ENCODE peak calls at places on chromosomes 2 and 18, in six cellular contexts. Q, B, J, X, A and L are unnamed samples.

GRCh38 chr2:42809131-42809875 is 16.9 kb upstream of the HAAO start:
- DNase-seq in B (no peak), Q (no peak), X (no peak), A (no peak), J (no peak), L (no peak)

GRCh38 chr2:144938308-144938709 is 418.4 kb upstream of the ZEB2 start:
- DNase-seq in B (no peak), X (peak), A (no peak), Q (no peak), J (no peak), L (no peak)

GRCh38 chr2:196487426-196487825 is 152.1 kb upstream of the CCDC150 start:
- DNase-seq in A (no peak), X (no peak), Q (no peak), J (no peak), B (no peak), L (no peak)

GRCh38 chr2:145723872-145724271 is 1204.0 kb upstream of the ZEB2 start:
- DNase-seq in J (no peak), Q (no peak), A (no peak), X (no peak), B (no peak), L (no peak)

GRCh38 chr2:223971731-223972130 is 14.5 kb downstream of the MRPL44 start:
- DNase-seq in Q (no peak), X (no peak), A (no peak), J (no peak), B (no peak), L (no peak)

GRCh38 chr2:239461551-239462515 is 61.0 kb upstream of the HDAC4 start:
- DNase-seq in A (no peak), B (no peak), J (no peak), Q (no peak), X (no peak), L (no peak)

GRCh38 chr18:48991299-48992055 is 40.7 kb upstream of the SMAD7 start:
- DNase-seq in Q (no peak), J (no peak), X (no peak), A (no peak), B (no peak), L (no peak)

GRCh38 chr2:191280304-191280703 is 35.1 kb downstream of the MYO1B start:
- DNase-seq in Q (no peak), B (no peak), J (no peak), X (no peak), A (no peak), L (no peak)

GRCh38 chr2:238864207-238865014 is 16.5 kb downstream of the TWIST2 start:
- DNase-seq in A (no peak), J (peak), X (no peak), B (no peak), Q (peak), L (peak)

GRCh38 chr2:173964565-173965371 is 405 bp downstream of the SP3 start:
- DNase-seq in B (peak), X (peak), J (peak), Q (peak), A (peak), L (peak)

GRCh38 chr2:224278531-224278930 is 123.4 kb downstream of the FAM124B start:
- DNase-seq in J (no peak), A (no peak), B (no peak), X (no peak), Q (no peak), L (no peak)

GRCh38 chr2:155310589-155310988 is 612.1 kb downstream of the KCNJ3 start:
- DNase-seq in Q (no peak), B (no peak), A (no peak), J (no peak), X (peak), L (no peak)

GRCh38 chr2:57181315-57182038 is 865.1 kb upstream of the VRK2 start:
- DNase-seq in B (no peak), X (no peak), Q (no peak), J (no peak), A (no peak), L (no peak)

GRCh38 chr2:82748653-82749052 is 1710.4 kb downstream of the SUCLG1 start:
- DNase-seq in J (no peak), X (no peak), A (no peak), B (no peak), Q (no peak), L (no peak)

GRCh38 chr2:223993634-223994232 is 36.5 kb downstream of the MRPL44 start:
- DNase-seq in B (peak), A (peak), Q (peak), J (peak), X (peak), L (peak)

GRCh38 chr2:42102606-42103450 is 55.0 kb downstream of the PKDCC start:
- DNase-seq in B (no peak), J (no peak), Q (no peak), X (peak), A (no peak), L (peak)

GRCh38 chr2:230075988-230076631 is 7.4 kb upstream of the SLC16A14 start:
- DNase-seq in B (no peak), A (no peak), Q (no peak), J (no peak), X (no peak), L (no peak)

GRCh38 chr2:54446122-54446521 is 10.0 kb upstream of the SPTBN1 start:
- DNase-seq in Q (no peak), X (peak), J (no peak), B (no peak), A (no peak), L (no peak)

GRCh38 chr2:20093263-20094141 is 42.1 kb upstream of the LAPTM4A start:
- DNase-seq in A (no peak), B (peak), J (no peak), X (peak), Q (peak), L (peak)

GRCh38 chr2:237732070-237732469 is 66.5 kb upstream of the RBM44 start:
- DNase-seq in Q (no peak), B (no peak), X (no peak), A (no peak), J (no peak), L (no peak)

GRCh38 chr2:178949584-178949983 is 100.4 kb downstream of the CCDC141 start:
- DNase-seq in B (no peak), A (no peak), Q (no peak), J (no peak), X (no peak), L (no peak)

GRCh38 chr2:148756292-148756975 is 111.9 kb downstream of the EPC2 start:
- DNase-seq in B (no peak), X (no peak), J (no peak), Q (peak), A (no peak), L (no peak)

GRCh38 chr2:223585691-223586090 is 16.5 kb downstream of the SCG2 start:
- DNase-seq in B (no peak), J (no peak), Q (no peak), X (no peak), A (no peak), L (peak)

GRCh38 chr2:8298783-8299182 is 383.1 kb upstream of the ID2 start:
- DNase-seq in A (no peak), J (no peak), B (no peak), X (no peak), Q (no peak), L (no peak)

GRCh38 chr2:8030694-8031303 is 651.1 kb upstream of the ID2 start:
- DNase-seq in Q (no peak), X (no peak), A (no peak), J (no peak), B (no peak), L (no peak)

GRCh38 chr2:8737571-8738175 is 55.8 kb downstream of the ID2 start:
- DNase-seq in J (no peak), A (no peak), Q (no peak), B (no peak), X (no peak), L (no peak)

GRCh38 chr2:210519594-210519993 is 36.8 kb upstream of the CPS1 start:
- DNase-seq in B (no peak), X (no peak), Q (no peak), A (no peak), J (no peak), L (no peak)

GRCh38 chr2:231541605-231542509 is 11.6 kb upstream of the NMUR1 start:
- DNase-seq in A (peak), X (no peak), Q (no peak), J (no peak), B (peak), L (no peak)

GRCh38 chr2:47810850-47811249 is 27.9 kb downstream of the MSH6 start:
- DNase-seq in Q (no peak), B (no peak), A (no peak), X (no peak), J (no peak), L (no peak)

GRCh38 chr2:174666786-174667369 is 69.3 kb upstream of the WIPF1 start:
- DNase-seq in X (no peak), J (no peak), Q (no peak), A (no peak), B (no peak), L (no peak)

GRCh38 chr18:5414546-5414945 is 119.0 kb upstream of the ZBTB14 start:
- DNase-seq in A (no peak), B (no peak), X (peak), Q (no peak), J (no peak), L (no peak)

GRCh38 chr2:239747274-239747673 is 277.9 kb downstream of the NDUFA10 start:
- DNase-seq in Q (no peak), J (no peak), X (no peak), A (no peak), B (no peak), L (no peak)

GRCh38 chr2:110101911-110102774 is 13.5 kb downstream of the MALL start:
- DNase-seq in B (no peak), J (no peak), A (no peak), X (no peak), Q (no peak), L (no peak)

GRCh38 chr18:48547456-48548403 is 8.9 kb downstream of the CTIF start:
- DNase-seq in Q (peak), X (no peak), J (peak), A (no peak), B (no peak), L (peak)

GRCh38 chr2:108412995-108413726 is 35.4 kb downstream of the SULT1C4 start:
- DNase-seq in A (no peak), B (no peak), Q (peak), X (no peak), J (no peak), L (peak)

GRCh38 chr2:193966590-193966989 is 1690.4 kb upstream of the SLC39A10 start:
- DNase-seq in B (no peak), X (no peak), Q (no peak), J (no peak), A (no peak), L (peak)

GRCh38 chr2:193965263-193965662 is 1691.8 kb upstream of the SLC39A10 start:
- DNase-seq in X (no peak), Q (no peak), J (no peak), A (no peak), B (peak), L (no peak)

GRCh38 chr2:193963472-193964119 is 1693.4 kb upstream of the SLC39A10 start:
- DNase-seq in Q (no peak), B (peak), J (no peak), A (no peak), X (peak), L (peak)
- TF ChIP-seq CTCF in Q (peak), B (peak), J (no peak), A (peak), X (peak), L (peak)

GRCh38 chr2:170770304-170771048 is at the start of gene ERICH2:
- DNase-seq in B (peak), Q (peak), X (peak), A (peak), J (peak), L (peak)
- TF ChIP-seq CTCF in B (no peak), Q (no peak), X (peak), A (no peak), J (no peak), L (no peak)

DNA sequence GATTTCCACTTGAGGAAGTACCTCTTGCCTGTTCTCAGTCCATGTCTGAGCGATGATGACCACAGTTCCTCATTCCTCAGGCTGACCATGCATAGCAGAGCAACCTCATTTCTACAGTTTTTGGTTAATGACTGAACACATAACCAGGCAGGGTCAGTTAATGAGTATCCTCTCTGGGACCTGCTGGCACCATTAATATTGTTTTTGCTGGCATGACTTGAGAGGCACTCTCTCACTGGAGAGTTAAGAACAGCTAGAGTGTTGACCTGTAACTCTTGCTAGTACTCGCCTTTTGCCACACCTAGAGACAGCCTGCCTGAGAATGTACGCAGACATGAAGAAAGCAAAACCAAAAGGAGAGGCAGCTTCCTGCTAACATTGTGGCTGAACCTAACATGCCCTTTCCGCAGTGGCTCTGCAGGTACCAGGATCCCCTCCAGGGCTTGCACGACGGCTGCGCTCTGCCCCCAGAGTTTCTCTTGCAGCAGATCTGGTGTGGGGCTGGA is 23.9 kb downstream of the PECR start:
- DNase-seq in J (no peak), X (no peak), B (no peak), A (peak), Q (no peak), L (peak)
- TF ChIP-seq CTCF in J (no peak), X (no peak), B (no peak), A (no peak), Q (no peak), L (no peak)

GRCh38 chr18:22332590-22332989 is 85.1 kb downstream of the CTAGE1 start:
- DNase-seq in Q (no peak), J (no peak), A (no peak), B (no peak), X (no peak), L (no peak)
- TF ChIP-seq CTCF in Q (peak), J (no peak), A (no peak), B (no peak), X (peak), L (no peak)

GRCh38 chr2:220107380-220107791 is 480.0 kb downstream of the SLC4A3 start:
- DNase-seq in B (no peak), A (no peak), Q (no peak), J (no peak), X (no peak), L (no peak)

GRCh38 chr2:220106065-220106464 is 478.6 kb downstream of the SLC4A3 start:
- DNase-seq in Q (no peak), B (no peak), A (no peak), X (no peak), J (no peak), L (no peak)

GRCh38 chr2:220103596-220103995 is 476.2 kb downstream of the SLC4A3 start:
- DNase-seq in J (no peak), Q (no peak), A (no peak), X (no peak), B (no peak), L (no peak)

GRCh38 chr2:220101902-220102301 is 474.5 kb downstream of the SLC4A3 start:
- DNase-seq in A (no peak), Q (no peak), X (no peak), J (no peak), B (peak), L (no peak)

GRCh38 chr2:220104871-220105351 is 477.5 kb downstream of the SLC4A3 start:
- DNase-seq in Q (no peak), A (no peak), B (peak), X (peak), J (peak), L (peak)
- TF ChIP-seq CTCF in Q (peak), A (no peak), B (peak), X (peak), J (no peak), L (no peak)

GRCh38 chr2:125296742-125297141 is 1271.7 kb downstream of the CNTNAP5 start:
- DNase-seq in B (no peak), Q (no peak), J (no peak), A (no peak), X (no peak), L (no peak)
- TF ChIP-seq CTCF in B (no peak), Q (no peak), J (no peak), A (no peak), X (no peak), L (no peak)

DNA sequence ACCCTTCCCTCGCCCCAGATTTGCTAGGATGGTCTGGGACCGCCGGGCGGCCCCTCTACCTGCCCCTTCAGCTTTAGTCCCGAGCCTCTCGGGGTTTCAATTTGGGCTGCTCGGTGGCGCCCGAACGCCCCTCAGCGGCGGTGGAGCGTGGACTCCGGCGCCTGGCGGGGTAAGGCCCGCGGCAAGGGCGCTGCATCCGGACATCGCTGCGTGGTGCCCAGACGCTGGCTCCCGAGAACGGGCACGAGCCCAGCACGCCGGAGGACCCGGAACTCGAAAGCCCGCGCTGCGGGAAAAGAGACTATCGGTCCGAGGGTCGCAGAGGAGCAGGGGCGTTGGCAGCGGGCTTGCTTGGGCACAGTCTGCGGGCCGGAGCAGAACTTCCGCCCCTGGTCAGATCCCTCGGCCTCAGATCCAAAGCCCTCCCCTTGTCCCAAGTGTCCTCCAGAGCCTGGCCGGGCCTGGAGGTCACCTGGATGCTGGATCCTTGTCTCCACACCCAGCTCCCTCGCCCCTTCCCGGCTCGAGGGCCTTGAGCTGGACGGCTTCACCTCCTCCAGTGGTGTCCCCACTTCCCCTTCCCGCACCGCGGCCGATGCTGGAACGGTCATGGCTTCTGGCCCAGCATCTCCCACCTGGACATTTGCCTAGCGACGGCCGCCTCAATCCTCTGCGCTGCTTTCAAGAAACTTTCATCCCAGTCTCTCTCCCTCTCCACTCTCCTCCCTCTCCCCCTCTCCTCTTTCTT is 2.9 kb upstream of the OTX1 start:
- DNase-seq in J (no peak), X (no peak), A (peak), Q (no peak), B (peak), L (no peak)
- TF ChIP-seq CTCF in J (no peak), X (no peak), A (no peak), Q (no peak), B (peak), L (no peak)

DNA sequence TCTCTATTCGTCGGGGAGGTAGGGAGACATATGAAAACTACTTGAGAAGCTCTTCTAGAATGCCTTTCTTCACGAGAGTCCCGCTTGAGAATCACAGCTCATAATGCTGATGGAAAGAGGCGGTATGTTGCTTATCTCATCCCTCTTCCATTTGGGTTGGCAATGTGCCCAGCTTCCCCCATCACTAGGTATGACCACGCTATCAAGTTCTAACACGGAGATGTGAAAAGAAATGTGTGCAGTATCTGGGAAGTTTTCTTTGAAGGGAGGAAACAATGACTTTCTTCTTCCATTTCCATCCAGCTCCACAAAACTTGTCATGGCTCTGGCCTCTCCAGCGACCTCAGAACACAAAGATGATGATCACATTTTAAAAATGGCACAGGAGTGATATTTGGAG is 742.4 kb downstream of the DCDC2C start:
- DNase-seq in B (no peak), J (no peak), X (peak), Q (no peak), A (no peak), L (no peak)
- TF ChIP-seq CTCF in B (no peak), J (no peak), X (no peak), Q (no peak), A (no peak), L (no peak)

GRCh38 chr2:30708491-30709290 is 98.6 kb downstream of the CAPN13 start:
- DNase-seq in J (no peak), A (no peak), Q (no peak), X (no peak), B (no peak), L (no peak)
- TF ChIP-seq CTCF in J (peak), A (peak), Q (peak), X (peak), B (peak), L (peak)

DNA sequence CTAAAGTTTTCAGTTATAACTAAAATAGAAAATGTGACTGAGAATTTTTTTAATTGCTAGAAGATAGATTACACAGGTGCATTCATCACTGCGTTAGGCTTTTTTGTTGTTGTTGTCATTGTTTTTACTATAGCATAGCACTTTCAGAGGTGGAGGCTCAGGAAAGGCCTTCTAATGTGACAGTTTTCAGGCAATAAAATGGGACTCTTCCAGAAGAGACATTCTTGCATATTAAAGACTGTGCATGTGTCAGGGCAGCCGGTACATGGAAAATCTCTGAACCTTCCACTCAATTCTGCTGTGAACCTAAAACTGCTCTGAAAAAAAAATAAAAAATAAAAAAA is 175.2 kb downstream of the METTL4 start:
- DNase-seq in A (no peak), X (no peak), J (no peak), B (no peak), Q (no peak), L (no peak)
- TF ChIP-seq CTCF in A (no peak), X (no peak), J (no peak), B (no peak), Q (no peak), L (no peak)